ENCODE peak calls at places on chromosomes 3 and 15, in six cellular contexts. One of them, this sample, is unnamed.

GRCh38 chr3:161548301-161548700 is 51.7 kb downstream of the OTOL1 start:
- DNase-seq in mesenchymal stem cell: peak; percentile 92
- DNase-seq in IMR-90: no peak
- DNase-seq in H9: no peak
- DNase-seq in neuronal stem cell: no peak
- DNase-seq in mesendoderm: peak; percentile 22
- DNase-seq in this sample: no peak

GRCh38 chr3:157794771-157795170 is 291.6 kb upstream of the VEPH1 start:
- DNase-seq in neuronal stem cell: no peak
- DNase-seq in mesenchymal stem cell: peak; percentile 18
- DNase-seq in IMR-90: peak; percentile 53
- DNase-seq in H9: no peak
- DNase-seq in mesendoderm: no peak
- DNase-seq in this sample: no peak

GRCh38 chr15:70361891-70362290 is 264.2 kb upstream of the TLE3 start:
- DNase-seq in IMR-90: no peak
- DNase-seq in neuronal stem cell: no peak
- DNase-seq in mesenchymal stem cell: no peak
- DNase-seq in mesendoderm: no peak
- DNase-seq in H9: peak; percentile 22
- DNase-seq in this sample: no peak

GRCh38 chr3:52773361-52774065 is 2.8 kb upstream of the NEK4 start:
- DNase-seq in neuronal stem cell: no peak
- DNase-seq in H9: no peak
- DNase-seq in mesendoderm: no peak
- DNase-seq in mesenchymal stem cell: no peak
- DNase-seq in IMR-90: no peak
- DNase-seq in this sample: no peak

GRCh38 chr15:63198752-63199250 is 9.4 kb downstream of the RAB8B start:
- DNase-seq in mesendoderm: no peak
- DNase-seq in mesenchymal stem cell: peak; percentile 66
- DNase-seq in H9: no peak
- DNase-seq in IMR-90: peak; percentile 69
- DNase-seq in neuronal stem cell: no peak
- DNase-seq in this sample: no peak

GRCh38 chr15:34799825-34800168 is 4.4 kb upstream of the ACTC1 start:
- DNase-seq in mesenchymal stem cell: no peak
- DNase-seq in neuronal stem cell: no peak
- DNase-seq in IMR-90: no peak
- DNase-seq in mesendoderm: no peak
- DNase-seq in H9: no peak
- DNase-seq in this sample: no peak

GRCh38 chr3:39414421-39414907 is 7.9 kb downstream of the RPSA start:
- DNase-seq in neuronal stem cell: no peak
- DNase-seq in mesendoderm: no peak
- DNase-seq in mesenchymal stem cell: no peak
- DNase-seq in IMR-90: no peak
- DNase-seq in H9: peak; percentile 45
- DNase-seq in this sample: no peak

GRCh38 chr3:52528596-52529375 is 4.9 kb downstream of the NT5DC2 start:
- DNase-seq in IMR-90: no peak
- DNase-seq in H9: no peak
- DNase-seq in neuronal stem cell: no peak
- DNase-seq in mesenchymal stem cell: no peak
- DNase-seq in mesendoderm: no peak
- DNase-seq in this sample: no peak

GRCh38 chr3:160929595-160929994 is 173.6 kb downstream of the PPM1L start:
- DNase-seq in H9: peak; percentile 36
- DNase-seq in mesenchymal stem cell: peak; percentile 38
- DNase-seq in mesendoderm: peak; percentile 53
- DNase-seq in neuronal stem cell: no peak
- DNase-seq in IMR-90: no peak
- DNase-seq in this sample: no peak

GRCh38 chr15:62492900-62493299 is 327.8 kb upstream of the C2CD4B start:
- DNase-seq in mesenchymal stem cell: no peak
- DNase-seq in mesendoderm: no peak
- DNase-seq in H9: no peak
- DNase-seq in neuronal stem cell: no peak
- DNase-seq in IMR-90: no peak
- DNase-seq in this sample: no peak

GRCh38 chr15:85333132-85333831 is 47.1 kb upstream of the AKAP13 start:
- DNase-seq in mesenchymal stem cell: peak; percentile 94
- DNase-seq in IMR-90: peak; percentile 96
- DNase-seq in neuronal stem cell: no peak
- DNase-seq in mesendoderm: no peak
- DNase-seq in H9: no peak
- DNase-seq in this sample: peak; percentile 95

GRCh38 chr3:108127301-108127988 is 36.6 kb upstream of the CD47 start:
- DNase-seq in mesendoderm: peak; percentile 32
- DNase-seq in H9: no peak
- DNase-seq in mesenchymal stem cell: no peak
- DNase-seq in neuronal stem cell: no peak
- DNase-seq in IMR-90: no peak
- DNase-seq in this sample: no peak

GRCh38 chr3:129514110-129514509 is 14.3 kb upstream of the RHO start:
- DNase-seq in neuronal stem cell: no peak
- DNase-seq in H9: no peak
- DNase-seq in mesenchymal stem cell: no peak
- DNase-seq in mesendoderm: no peak
- DNase-seq in IMR-90: no peak
- DNase-seq in this sample: no peak

GRCh38 chr3:142595951-142596725 is at the start of gene PLS1:
- DNase-seq in IMR-90: peak; percentile 70
- DNase-seq in neuronal stem cell: peak; percentile 91
- DNase-seq in mesenchymal stem cell: peak; percentile 84
- DNase-seq in mesendoderm: peak; percentile 92
- DNase-seq in H9: peak; percentile 91
- DNase-seq in this sample: peak; percentile 97

GRCh38 chr15:77402740-77403379 is 17.0 kb downstream of the PEAK1 start:
- DNase-seq in mesenchymal stem cell: peak; percentile 66
- DNase-seq in mesendoderm: no peak
- DNase-seq in IMR-90: peak; percentile 90
- DNase-seq in neuronal stem cell: no peak
- DNase-seq in H9: no peak
- DNase-seq in this sample: no peak

GRCh38 chr3:114214542-114215341 is 22.6 kb downstream of the ZNF80 start:
- DNase-seq in H9: no peak
- DNase-seq in mesendoderm: peak; percentile 59
- DNase-seq in neuronal stem cell: no peak
- DNase-seq in mesenchymal stem cell: no peak
- DNase-seq in IMR-90: no peak
- DNase-seq in this sample: no peak

GRCh38 chr3:115861166-115861733 is 237.9 kb downstream of the GAP43 start:
- DNase-seq in H9: peak; percentile 45
- DNase-seq in IMR-90: no peak
- DNase-seq in mesenchymal stem cell: no peak
- DNase-seq in neuronal stem cell: no peak
- DNase-seq in mesendoderm: no peak
- DNase-seq in this sample: no peak

GRCh38 chr3:53612508-53612907 is 118.1 kb downstream of the CACNA1D start:
- DNase-seq in mesendoderm: peak; percentile 13
- DNase-seq in neuronal stem cell: no peak
- DNase-seq in H9: no peak
- DNase-seq in mesenchymal stem cell: no peak
- DNase-seq in IMR-90: no peak
- DNase-seq in this sample: no peak

GRCh38 chr3:23356169-23356568 is 153.0 kb downstream of the UBE2E2 start:
- DNase-seq in H9: no peak
- DNase-seq in mesenchymal stem cell: no peak
- DNase-seq in IMR-90: no peak
- DNase-seq in mesendoderm: no peak
- DNase-seq in neuronal stem cell: no peak
- DNase-seq in this sample: no peak

GRCh38 chr15:76335851-76336253 is 721 bp upstream of the ISL2 start:
- DNase-seq in mesendoderm: peak; percentile 62
- DNase-seq in neuronal stem cell: no peak
- DNase-seq in mesenchymal stem cell: peak; percentile 32
- DNase-seq in H9: peak; percentile 61
- DNase-seq in IMR-90: no peak
- DNase-seq in this sample: no peak

GRCh38 chr15:81722982-81723381 is 322.8 kb downstream of the MEX3B start:
- DNase-seq in IMR-90: no peak
- DNase-seq in H9: no peak
- DNase-seq in neuronal stem cell: no peak
- DNase-seq in mesendoderm: no peak
- DNase-seq in mesenchymal stem cell: no peak
- DNase-seq in this sample: no peak

GRCh38 chr3:101036213-101036618 is 43.0 kb upstream of the ABI3BP start:
- DNase-seq in mesendoderm: peak; percentile 93
- DNase-seq in mesenchymal stem cell: peak; percentile 84
- DNase-seq in IMR-90: peak; percentile 96
- DNase-seq in H9: peak; percentile 30
- DNase-seq in neuronal stem cell: peak; percentile 4
- DNase-seq in this sample: peak; percentile 98

GRCh38 chr3:184472723-184473419 is 88.7 kb upstream of the EPHB3 start:
- DNase-seq in H9: no peak
- DNase-seq in neuronal stem cell: no peak
- DNase-seq in mesenchymal stem cell: no peak
- DNase-seq in mesendoderm: no peak
- DNase-seq in IMR-90: no peak
- DNase-seq in this sample: no peak

GRCh38 chr3:60189304-60189703 is 1061.9 kb downstream of the FHIT start:
- DNase-seq in mesendoderm: no peak
- DNase-seq in H9: no peak
- DNase-seq in neuronal stem cell: no peak
- DNase-seq in IMR-90: no peak
- DNase-seq in mesenchymal stem cell: no peak
- DNase-seq in this sample: no peak

GRCh38 chr3:143674100-143674968 is 173.9 kb downstream of the SLC9A9 start:
- DNase-seq in mesenchymal stem cell: peak; percentile 74
- DNase-seq in IMR-90: peak; percentile 57
- DNase-seq in H9: peak; percentile 71
- DNase-seq in mesendoderm: peak; percentile 80
- DNase-seq in neuronal stem cell: peak; percentile 78
- DNase-seq in this sample: peak; percentile 86

GRCh38 chr3:177401375-177401774 is 204.1 kb upstream of the TBL1XR1 start:
- DNase-seq in mesendoderm: no peak
- DNase-seq in mesenchymal stem cell: no peak
- DNase-seq in IMR-90: no peak
- DNase-seq in neuronal stem cell: no peak
- DNase-seq in H9: no peak
- DNase-seq in this sample: peak; percentile 85
- H3K23ac ChIP-seq in mesendoderm: no peak overlapping the region
- H3K23ac ChIP-seq in mesenchymal stem cell: no peak overlapping the region
- H3K23ac ChIP-seq in IMR-90: no peak overlapping the region
- H3K23ac ChIP-seq in neuronal stem cell: no peak overlapping the region
- H3K23ac ChIP-seq in H9: no peak overlapping the region
- H3K23ac ChIP-seq in this sample: no peak overlapping the region

GRCh38 chr15:60575995-60576394 is 97.1 kb upstream of the ICE2 start:
- DNase-seq in mesenchymal stem cell: peak; percentile 58
- DNase-seq in H9: no peak
- DNase-seq in mesendoderm: no peak
- DNase-seq in neuronal stem cell: no peak
- DNase-seq in IMR-90: peak; percentile 58
- DNase-seq in this sample: no peak
- H3K23ac ChIP-seq in mesenchymal stem cell: no peak overlapping the region
- H3K23ac ChIP-seq in H9: no peak overlapping the region
- H3K23ac ChIP-seq in mesendoderm: no peak overlapping the region
- H3K23ac ChIP-seq in neuronal stem cell: no peak overlapping the region
- H3K23ac ChIP-seq in IMR-90: no peak overlapping the region
- H3K23ac ChIP-seq in this sample: no peak overlapping the region

DNA sequence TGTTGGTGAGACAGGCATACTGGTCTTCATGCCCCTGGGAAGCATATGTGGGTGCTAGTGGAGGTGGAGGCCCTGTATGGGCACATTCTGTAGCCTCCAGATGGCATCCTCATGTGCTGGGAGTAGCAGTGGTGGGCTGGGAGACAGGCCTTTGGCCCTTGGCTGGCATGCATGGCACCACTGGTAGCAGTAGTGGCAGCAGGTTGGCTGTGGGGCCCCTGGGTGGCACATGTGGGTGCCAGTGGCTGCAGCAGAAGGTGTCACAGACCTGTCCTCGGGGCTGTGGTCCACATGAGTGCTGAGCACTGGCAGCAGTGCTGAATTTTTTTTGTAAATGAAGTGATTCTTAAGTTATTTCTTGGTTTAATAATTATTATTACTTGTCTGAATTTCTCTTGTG is 71.2 kb downstream of the TNFAIP8L3 start:
- DNase-seq in mesenchymal stem cell: no peak
- DNase-seq in IMR-90: no peak
- DNase-seq in mesendoderm: no peak
- DNase-seq in neuronal stem cell: no peak
- DNase-seq in H9: no peak
- DNase-seq in this sample: no peak
- H3K23ac ChIP-seq in mesenchymal stem cell: no peak overlapping the region
- H3K23ac ChIP-seq in IMR-90: no peak overlapping the region
- H3K23ac ChIP-seq in mesendoderm: no peak overlapping the region
- H3K23ac ChIP-seq in neuronal stem cell: peak overlapping the region; percentile 6
- H3K23ac ChIP-seq in H9: no peak overlapping the region
- H3K23ac ChIP-seq in this sample: no peak overlapping the region

GRCh38 chr3:122590581-122590980 is 13.1 kb downstream of the PARP15 start:
- DNase-seq in mesendoderm: no peak
- DNase-seq in IMR-90: no peak
- DNase-seq in H9: no peak
- DNase-seq in neuronal stem cell: no peak
- DNase-seq in mesenchymal stem cell: no peak
- DNase-seq in this sample: no peak
- H3K23ac ChIP-seq in mesendoderm: no peak overlapping the region
- H3K23ac ChIP-seq in IMR-90: no peak overlapping the region
- H3K23ac ChIP-seq in H9: no peak overlapping the region
- H3K23ac ChIP-seq in neuronal stem cell: no peak overlapping the region
- H3K23ac ChIP-seq in mesenchymal stem cell: no peak overlapping the region
- H3K23ac ChIP-seq in this sample: no peak overlapping the region

DNA sequence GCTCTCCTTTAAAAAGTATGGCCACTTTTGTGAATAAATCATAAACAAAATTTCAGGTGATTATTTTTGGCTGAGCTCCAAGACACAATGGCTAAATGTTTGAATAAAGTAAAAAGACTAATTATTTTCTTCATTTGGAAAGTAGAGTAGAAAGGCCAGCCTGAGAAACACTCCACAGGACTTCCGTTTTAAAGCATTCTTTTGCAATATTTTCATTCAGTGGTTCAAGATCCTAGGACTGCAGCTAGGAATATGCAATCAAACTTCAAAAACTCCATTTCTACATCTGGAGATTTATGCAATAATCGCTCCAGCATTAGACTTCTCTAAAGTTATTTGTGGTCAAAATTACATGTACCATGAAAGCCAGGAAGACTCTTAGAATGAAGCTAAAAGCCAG is 62.8 kb downstream of the MECOM start:
- DNase-seq in mesendoderm: no peak
- DNase-seq in neuronal stem cell: no peak
- DNase-seq in H9: no peak
- DNase-seq in mesenchymal stem cell: no peak
- DNase-seq in IMR-90: no peak
- DNase-seq in this sample: no peak
- H3K23ac ChIP-seq in mesendoderm: no peak overlapping the region
- H3K23ac ChIP-seq in neuronal stem cell: no peak overlapping the region
- H3K23ac ChIP-seq in H9: no peak overlapping the region
- H3K23ac ChIP-seq in mesenchymal stem cell: no peak overlapping the region
- H3K23ac ChIP-seq in IMR-90: no peak overlapping the region
- H3K23ac ChIP-seq in this sample: no peak overlapping the region

GRCh38 chr3:186678604-186679003 is 12.8 kb downstream of the HRG start:
- DNase-seq in mesenchymal stem cell: no peak
- DNase-seq in mesendoderm: no peak
- DNase-seq in IMR-90: no peak
- DNase-seq in neuronal stem cell: no peak
- DNase-seq in H9: no peak
- DNase-seq in this sample: no peak
- H3K23ac ChIP-seq in mesenchymal stem cell: no peak overlapping the region
- H3K23ac ChIP-seq in mesendoderm: no peak overlapping the region
- H3K23ac ChIP-seq in IMR-90: no peak overlapping the region
- H3K23ac ChIP-seq in neuronal stem cell: no peak overlapping the region
- H3K23ac ChIP-seq in H9: no peak overlapping the region
- H3K23ac ChIP-seq in this sample: no peak overlapping the region

This sample was measured in trophoblast cell.